ENCODE peak calls at places on chromosomes 5 and 9, in nine cellular contexts. J, E, F, Y, Z, L, P, I and U are unnamed samples.

GRCh38 chr5:24539625-24540024 is 105.2 kb downstream of the CDH10 start:
- DNase-seq in J (no peak), E (no peak), F (no peak), Y (no peak), Z (no peak), L (no peak), P (no peak), I (no peak), U (no peak)

GRCh38 chr5:80921026-80921425 is 39.1 kb upstream of the RASGRF2 start:
- DNase-seq in J (no peak), E (no peak), F (no peak), Y (no peak), Z (no peak), L (no peak), P (no peak), I (no peak), U (no peak)

GRCh38 chr9:115498338-115498737 is 380.4 kb upstream of the TNC start:
- DNase-seq in J (no peak), E (no peak), F (no peak), Y (no peak), Z (no peak), L (no peak), P (peak; percentile 24), I (no peak), U (no peak)

GRCh38 chr5:170551076-170551475 is 47.3 kb downstream of the KCNIP1 start:
- DNase-seq in J (no peak), E (no peak), F (no peak), Y (no peak), Z (no peak), L (no peak), P (no peak), I (no peak), U (no peak)

GRCh38 chr5:89338935-89339334 is 456.0 kb upstream of the MEF2C start:
- DNase-seq in J (no peak), E (no peak), F (peak; percentile 81), Y (no peak), Z (no peak), L (no peak), P (no peak), I (no peak), U (no peak)

GRCh38 chr5:141050622-141051525 is at the start of gene PCDHB1:
- DNase-seq in J (no peak), E (no peak), F (no peak), Y (no peak), Z (no peak), L (no peak), P (no peak), I (no peak), U (no peak)

GRCh38 chr9:4170231-4170630 is 129.6 kb downstream of the GLIS3 start:
- DNase-seq in J (no peak), E (no peak), F (peak; percentile 30), Y (no peak), Z (no peak), L (no peak), P (no peak), I (no peak), U (no peak)

GRCh38 chr9:14258840-14259239 is 55.1 kb downstream of the NFIB start:
- DNase-seq in J (no peak), E (no peak), F (peak; percentile 64), Y (no peak), Z (no peak), L (no peak), P (no peak), I (no peak), U (no peak)

GRCh38 chr9:129712595-129713524 is 40.0 kb downstream of the PTGES start:
- DNase-seq in J (no peak), E (peak; percentile 43), F (peak; percentile 94), Y (no peak), Z (no peak), L (no peak), P (no peak), I (no peak), U (no peak)

GRCh38 chr5:53357439-53357838 is 123.0 kb upstream of the FST start:
- DNase-seq in J (no peak), E (no peak), F (no peak), Y (no peak), Z (no peak), L (no peak), P (no peak), I (no peak), U (no peak)

GRCh38 chr9:35519697-35520403 is 29.9 kb downstream of the RUSC2 start:
- DNase-seq in J (no peak), E (no peak), F (no peak), Y (no peak), Z (no peak), L (no peak), P (no peak), I (no peak), U (no peak)

GRCh38 chr5:127409236-127409921 is 108.1 kb upstream of the PRRC1 start:
- DNase-seq in J (no peak), E (no peak), F (peak; percentile 45), Y (peak; percentile 28), Z (no peak), L (peak; percentile 74), P (no peak), I (no peak), U (no peak)

GRCh38 chr5:118326496-118327045 is 661.8 kb downstream of the DTWD2 start:
- DNase-seq in J (no peak), E (no peak), F (peak; percentile 52), Y (no peak), Z (no peak), L (no peak), P (no peak), I (no peak), U (no peak)

GRCh38 chr9:121888438-121888775 is 204.7 kb downstream of the TTLL11 start:
- DNase-seq in J (no peak), E (no peak), F (peak; percentile 88), Y (no peak), Z (no peak), L (no peak), P (peak; percentile 26), I (no peak), U (no peak)

GRCh38 chr9:128145536-128145935 is 3.7 kb upstream of the LCN2 start:
- DNase-seq in J (no peak), E (no peak), F (no peak), Y (no peak), Z (no peak), L (peak; percentile 20), P (no peak), I (no peak), U (no peak)

GRCh38 chr5:148033138-148033537 is 30.6 kb upstream of the SPINK5 start:
- DNase-seq in J (no peak), E (no peak), F (no peak), Y (no peak), Z (no peak), L (no peak), P (peak; percentile 4), I (no peak), U (no peak)

GRCh38 chr5:33415811-33416354 is 24.9 kb upstream of the TARS1 start:
- DNase-seq in J (no peak), E (no peak), F (no peak), Y (no peak), Z (no peak), L (no peak), P (no peak), I (no peak), U (no peak)

GRCh38 chr5:33411498-33411897 is 29.3 kb upstream of the TARS1 start:
- DNase-seq in J (no peak), E (no peak), F (no peak), Y (no peak), Z (no peak), L (no peak), P (no peak), I (no peak), U (no peak)

GRCh38 chr5:33408816-33409215 is 31.9 kb upstream of the TARS1 start:
- DNase-seq in J (no peak), E (no peak), F (peak; percentile 45), Y (no peak), Z (no peak), L (no peak), P (no peak), I (no peak), U (no peak)

GRCh38 chr5:33409435-33410146 is 31.2 kb upstream of the TARS1 start:
- DNase-seq in J (no peak), E (no peak), F (peak; percentile 95), Y (no peak), Z (no peak), L (peak; percentile 55), P (no peak), I (no peak), U (no peak)

DNA sequence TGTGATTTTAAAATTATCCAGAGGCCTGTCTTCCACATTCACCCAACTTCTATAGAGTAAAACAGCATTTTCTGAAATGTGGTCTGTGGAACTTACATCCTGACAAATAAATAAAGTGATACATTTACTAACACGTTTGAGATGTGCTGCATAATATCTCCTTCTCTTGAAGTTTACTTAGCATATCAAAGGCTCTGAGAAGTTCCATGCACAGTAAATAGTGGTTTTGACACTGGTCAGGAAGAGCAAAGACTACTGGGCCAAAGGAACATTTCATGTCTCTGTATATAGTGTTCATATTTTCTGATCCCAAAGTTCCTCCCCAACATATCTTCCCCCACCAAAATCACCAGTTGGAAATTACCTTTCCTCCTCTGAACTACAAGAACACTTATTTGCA is 30.5 kb upstream of the TARS1 start:
- DNase-seq in J (no peak), E (no peak), F (no peak), Y (no peak), Z (no peak), L (no peak), P (no peak), I (no peak), U (no peak)
- TF ChIP-seq CTCF in J (no peak), E (no peak), F (no peak), Y (no peak), Z (no peak), L (no peak), P (no peak), I (no peak), U (no peak)

DNA sequence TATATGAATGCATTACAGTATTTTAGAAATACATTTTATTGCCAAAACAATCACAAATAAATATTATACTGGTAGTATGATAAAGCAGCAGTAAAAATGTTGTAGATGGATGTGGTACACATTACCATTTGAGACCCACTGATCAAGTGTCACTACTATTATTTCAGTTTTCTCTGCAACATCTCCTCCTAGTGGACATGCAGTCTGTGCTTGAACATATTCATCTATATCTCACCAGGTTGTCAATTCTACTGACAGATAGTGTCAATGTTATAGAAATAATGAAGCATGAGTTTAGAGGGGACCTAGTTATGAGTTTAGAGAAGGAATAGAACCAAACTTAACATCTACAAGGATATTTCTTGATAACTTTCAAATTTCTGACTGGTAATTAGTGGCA is 39.2 kb upstream of the ELOVL7 start:
- DNase-seq in J (no peak), E (no peak), F (peak; percentile 20), Y (no peak), Z (peak; percentile 2), L (no peak), P (peak; percentile 31), I (no peak), U (no peak)
- TF ChIP-seq CTCF in J (no peak), E (no peak), F (peak; percentile 39), Y (peak; percentile 47), Z (peak; percentile 72), L (no peak), P (peak; percentile 57), I (peak; percentile 34), U (no peak)

GRCh38 chr9:101455656-101456235 is 20.2 kb upstream of the ALDOB start:
- DNase-seq in J (no peak), E (no peak), F (peak; percentile 68), Y (no peak), Z (no peak), L (no peak), P (no peak), I (no peak), U (no peak)
- TF ChIP-seq CTCF in J (no peak), E (no peak), F (no peak), Y (no peak), Z (no peak), L (no peak), P (no peak), I (no peak), U (no peak)

GRCh38 chr9:111631071-111631971 is at the start of gene DNAJC25:
- DNase-seq in J (peak; percentile 94), E (peak; percentile 88), F (peak; percentile 99), Y (peak; percentile 97), Z (peak; percentile 99), L (peak; percentile 98), P (peak; percentile 99), I (peak; percentile 98), U (peak; percentile 83)
- TF ChIP-seq CTCF in J (no peak), E (no peak), F (no peak), Y (no peak), Z (no peak), L (no peak), P (no peak), I (no peak), U (no peak)